ENCODE peak calls at places on chromosome 7, in six cellular contexts. I, L, C, G, T and Q are unnamed samples.

GRCh38 chr7:88700725-88701124 is 58.8 kb upstream of the ZNF804B start:
- DNase-seq in I (no peak), L (no peak), C (no peak), G (no peak), T (no peak), Q (no peak)

GRCh38 chr7:42359946-42360345 is 122.9 kb upstream of the GLI3 start:
- DNase-seq in I (no peak), L (no peak), C (no peak), G (no peak), T (no peak), Q (no peak)

GRCh38 chr7:69962077-69962855 is 364.0 kb downstream of the AUTS2 start:
- DNase-seq in I (no peak), L (peak; percentile 15), C (no peak), G (peak; percentile 64), T (peak; percentile 17), Q (peak; percentile 13)

GRCh38 chr7:158431941-158432347 is 155.7 kb downstream of the PTPRN2 start:
- DNase-seq in I (no peak), L (peak; percentile 44), C (no peak), G (peak; percentile 32), T (no peak), Q (peak; percentile 68)

GRCh38 chr7:158328376-158329013 is 259.1 kb downstream of the PTPRN2 start:
- DNase-seq in I (no peak), L (no peak), C (no peak), G (no peak), T (no peak), Q (no peak)

GRCh38 chr7:50614721-50615518 is 49.7 kb upstream of the DDC start:
- DNase-seq in I (no peak), L (no peak), C (no peak), G (no peak), T (peak; percentile 46), Q (no peak)

GRCh38 chr7:8063706-8064297 is 95.2 kb downstream of the GLCCI1 start:
- DNase-seq in I (no peak), L (no peak), C (no peak), G (no peak), T (no peak), Q (no peak)

GRCh38 chr7:134886353-134887057 is 99.8 kb upstream of the AGBL3 start:
- DNase-seq in I (no peak), L (no peak), C (no peak), G (no peak), T (peak; percentile 52), Q (peak; percentile 28)

GRCh38 chr7:49774459-49775064 is 1.1 kb downstream of the VWC2 start:
- DNase-seq in I (peak; percentile 73), L (no peak), C (no peak), G (peak; percentile 46), T (no peak), Q (no peak)

GRCh38 chr7:149293946-149294640 is 32.1 kb downstream of the ZNF783 start:
- DNase-seq in I (no peak), L (no peak), C (no peak), G (no peak), T (no peak), Q (no peak)

GRCh38 chr7:92834661-92835139 is 1.7 kb downstream of the CDK6 start:
- DNase-seq in I (peak; percentile 55), L (no peak), C (peak; percentile 6), G (peak; percentile 20), T (peak; percentile 42), Q (no peak)

GRCh38 chr7:41881313-41882130 is 178.6 kb upstream of the INHBA start:
- DNase-seq in I (no peak), L (peak; percentile 14), C (peak; percentile 35), G (no peak), T (peak; percentile 54), Q (no peak)

GRCh38 chr7:75572814-75573213 is 80.7 kb downstream of the SPDYE5 start:
- DNase-seq in I (no peak), L (no peak), C (no peak), G (no peak), T (no peak), Q (no peak)

GRCh38 chr7:55078465-55079372 is 59.9 kb downstream of the EGFR start:
- DNase-seq in I (peak; percentile 54), L (peak; percentile 61), C (no peak), G (no peak), T (no peak), Q (no peak)

GRCh38 chr7:96177353-96177752 is 144.5 kb downstream of the SLC25A13 start:
- DNase-seq in I (no peak), L (no peak), C (no peak), G (no peak), T (no peak), Q (no peak)

GRCh38 chr7:19988860-19989259 is 215.4 kb upstream of the TMEM196 start:
- DNase-seq in I (no peak), L (no peak), C (no peak), G (no peak), T (no peak), Q (no peak)

DNA sequence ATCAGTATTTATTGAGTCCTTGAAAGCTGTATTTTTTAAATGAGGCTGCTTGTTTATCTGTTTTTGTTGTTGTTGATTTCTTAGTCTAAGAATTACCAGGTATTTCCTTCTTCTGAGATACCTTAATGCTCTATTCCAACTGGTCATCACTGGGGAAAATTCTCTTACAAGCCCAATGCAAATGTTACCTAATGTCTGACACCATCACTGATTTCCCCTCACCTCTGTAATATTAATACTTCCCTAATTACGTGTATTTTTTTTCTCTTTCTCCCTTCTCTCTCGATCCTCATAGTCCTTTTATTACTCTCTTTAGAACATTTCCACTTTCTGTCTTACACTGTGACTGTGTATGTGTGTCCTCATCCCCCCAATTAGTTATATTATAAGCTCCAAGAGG is 13.9 kb downstream of the HDAC9 start:
- DNase-seq in I (no peak), L (no peak), C (no peak), G (no peak), T (no peak), Q (no peak)
- H3K4me3 ChIP-seq in I (no peak overlapping the region), L (peak overlapping the region; percentile 48), C (no peak overlapping the region), G (peak overlapping the region; percentile 30), T (no peak overlapping the region), Q (peak overlapping the region; percentile 59)

GRCh38 chr7:129952164-129952652 is 552 bp downstream of the UBE2H start:
- DNase-seq in I (peak; percentile 56), L (peak; percentile 56), C (no peak), G (peak; percentile 49), T (peak; percentile 60), Q (peak; percentile 76)
- TF ChIP-seq CTCF in I (no peak), L (no peak), C (no peak), G (no peak), T (no peak), Q (no peak)

GRCh38 chr7:16067695-16068094 is 353.6 kb downstream of the CRPPA start:
- DNase-seq in I (no peak), L (no peak), C (no peak), G (no peak), T (no peak), Q (no peak)
- H3K27ac ChIP-seq in I (no peak overlapping the region), L (peak overlapping the region; percentile 74), C (no peak overlapping the region), G (peak overlapping the region; percentile 58), T (peak overlapping the region; percentile 8), Q (peak overlapping the region; percentile 52)

DNA sequence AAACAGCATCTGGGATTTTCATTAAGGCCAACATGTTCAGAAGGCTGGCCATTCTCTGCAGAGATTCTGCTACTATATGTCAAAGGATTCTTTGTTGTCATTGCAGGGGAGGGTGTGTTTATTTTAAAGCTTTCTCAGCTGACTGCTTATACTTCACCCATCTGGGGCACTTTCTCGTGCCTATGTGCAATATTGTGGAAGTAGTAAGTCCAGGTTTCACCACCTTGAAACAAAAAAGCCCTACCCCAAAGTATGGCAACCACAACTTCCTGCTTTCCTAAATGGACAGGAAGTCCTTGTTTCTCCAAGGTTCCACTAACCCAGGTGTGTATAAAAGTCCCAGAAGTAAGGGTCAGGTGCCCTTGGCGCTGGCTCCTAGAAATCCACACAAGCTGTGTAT is 58.7 kb upstream of the COL1A2 start:
- DNase-seq in I (no peak), L (no peak), C (no peak), G (no peak), T (no peak), Q (no peak)
- H3K4me3 ChIP-seq in I (no peak overlapping the region), L (no peak overlapping the region), C (no peak overlapping the region), G (no peak overlapping the region), T (no peak overlapping the region), Q (no peak overlapping the region)

GRCh38 chr7:105705427-105705826 is 124.1 kb upstream of the EFCAB10 start:
- DNase-seq in I (no peak), L (no peak), C (no peak), G (no peak), T (no peak), Q (no peak)

GRCh38 chr7:105703207-105703930 is 122.1 kb upstream of the EFCAB10 start:
- DNase-seq in I (no peak), L (no peak), C (no peak), G (no peak), T (no peak), Q (no peak)

GRCh38 chr7:105698531-105698930 is 117.2 kb upstream of the EFCAB10 start:
- DNase-seq in I (no peak), L (no peak), C (no peak), G (no peak), T (no peak), Q (no peak)

GRCh38 chr7:105697753-105698152 is 116.5 kb upstream of the EFCAB10 start:
- DNase-seq in I (no peak), L (no peak), C (no peak), G (no peak), T (no peak), Q (no peak)

GRCh38 chr7:105699568-105700236 is 118.4 kb upstream of the EFCAB10 start:
- DNase-seq in I (no peak), L (no peak), C (no peak), G (no peak), T (no peak), Q (no peak)
- TF ChIP-seq CTCF in I (no peak), L (no peak), C (no peak), G (no peak), T (no peak), Q (no peak)

GRCh38 chr7:117785431-117785830 is 87.8 kb downstream of the CTTNBP2 start:
- DNase-seq in I (no peak), L (no peak), C (no peak), G (no peak), T (no peak), Q (no peak)
- H3K27ac ChIP-seq in I (no peak overlapping the region), L (no peak overlapping the region), C (no peak overlapping the region), G (no peak overlapping the region), T (no peak overlapping the region), Q (no peak overlapping the region)

GRCh38 chr7:48140001-48140681 is 31.1 kb upstream of the ABCA13 start:
- DNase-seq in I (no peak), L (no peak), C (no peak), G (no peak), T (peak; percentile 39), Q (no peak)
- H3K4me3 ChIP-seq in I (no peak overlapping the region), L (peak overlapping the region; percentile 41), C (no peak overlapping the region), G (no peak overlapping the region), T (peak overlapping the region; percentile 7), Q (no peak overlapping the region)